ENCODE peak calls at places on chromosome 22, in six cellular contexts. X is GM18507; S is stimulated activated CD4-positive, alpha-beta T cell treated with anti-CD3 and anti-CD28 coated beads, Interleukin-2, amount 100 ng/mL, for 24 hours; P is AG09309; U is activated CD4-positive, alpha-beta T cell treated with anti-CD3 and anti-CD28 coated beads, Interleukin-2, amount 50 U/mL, for 1 hour; J is GM03348. T is an unnamed sample.

GRCh38 chr22:43826142-43827093 is 14.3 kb upstream of the EFCAB6 start:
- DNase-seq in P (peak; percentile 39), U (no peak), X (no peak), J (peak; percentile 76), S (no peak), T (no peak)

GRCh38 chr22:50221410-50222300 is 20.8 kb downstream of the SELENOO start:
- DNase-seq in P (no peak), S (no peak), U (no peak), X (no peak), J (no peak), T (no peak)

GRCh38 chr22:40634119-40634903 is 2.2 kb downstream of the MRTFA start:
- DNase-seq in U (no peak), X (no peak), P (no peak), J (no peak), S (no peak), T (no peak)

GRCh38 chr22:23789638-23790037 is 2.9 kb downstream of the SMARCB1 start:
- DNase-seq in J (no peak), X (no peak), P (no peak), S (no peak), U (no peak), T (no peak)

GRCh38 chr22:46213052-46213451 is 37.0 kb downstream of the CDPF1 start:
- DNase-seq in U (no peak), J (no peak), S (no peak), X (no peak), P (no peak), T (no peak)

GRCh38 chr22:49291169-49291568 is 536.5 kb downstream of the BRD1 start:
- DNase-seq in U (no peak), J (no peak), S (no peak), P (no peak), X (no peak), T (no peak)

GRCh38 chr22:40302149-40302548 is 44.2 kb upstream of the ADSL start:
- DNase-seq in X (no peak), J (no peak), P (no peak), S (no peak), U (no peak), T (no peak)

GRCh38 chr22:48254311-48254873 is 1491.9 kb downstream of the TBC1D22A start:
- DNase-seq in P (no peak), X (no peak), U (no peak), J (no peak), S (no peak), T (no peak)

GRCh38 chr22:39148024-39148726 is 4.3 kb downstream of the CBX7 start:
- DNase-seq in P (no peak), X (no peak), J (no peak), U (no peak), S (no peak), T (no peak)

GRCh38 chr22:38243007-38243775 is 29.6 kb downstream of the TMEM184B start:
- DNase-seq in P (no peak), S (no peak), X (no peak), U (no peak), J (no peak), T (no peak)

GRCh38 chr22:46801331-46801811 is 38.9 kb downstream of the TBC1D22A start:
- DNase-seq in S (no peak), P (no peak), X (no peak), J (no peak), U (no peak), T (no peak)

GRCh38 chr22:42604403-42604802 is 10.3 kb downstream of the POLDIP3 start:
- DNase-seq in S (no peak), U (no peak), P (no peak), X (no peak), J (peak; percentile 69), T (no peak)

GRCh38 chr22:28141614-28142013 is 222.6 kb upstream of the PITPNB start:
- DNase-seq in X (no peak), J (peak; percentile 34), S (no peak), U (no peak), P (peak; percentile 65), T (no peak)

GRCh38 chr22:42433754-42434153 is 1.6 kb upstream of the NFAM1 start:
- DNase-seq in U (no peak), S (no peak), X (no peak), J (no peak), P (no peak), T (no peak)

GRCh38 chr22:48905206-48905975 is 922.3 kb downstream of the BRD1 start:
- DNase-seq in X (no peak), P (no peak), U (no peak), S (no peak), J (no peak), T (no peak)

GRCh38 chr22:46514592-46515207 is 22.7 kb downstream of the CELSR1 start:
- DNase-seq in P (no peak), J (peak; percentile 83), X (no peak), U (no peak), S (no peak), T (no peak)

GRCh38 chr22:42367980-42368378 is 64.2 kb downstream of the NFAM1 start:
- DNase-seq in J (no peak), S (no peak), P (no peak), X (no peak), U (no peak), T (no peak)

GRCh38 chr22:26587991-26588613 is 1.8 kb downstream of the TPST2 start:
- DNase-seq in P (no peak), J (no peak), U (no peak), S (no peak), X (no peak), T (no peak)

GRCh38 chr22:36743011-36743410 is 32.9 kb downstream of the IFT27 start:
- DNase-seq in X (no peak), J (no peak), U (no peak), S (no peak), P (no peak), T (no peak)